ENCODE peak calls at places on chromosomes 1 and 21, in five cellular contexts. One of them, this sample, is unnamed.

GRCh38 chr21:34589511-34590282 is 25.2 kb downstream of the RCAN1 start:
- DNase-seq in IMR-90: no peak
- DNase-seq in AG04449: no peak
- DNase-seq in tibial artery: no peak
- DNase-seq in dorsolateral prefrontal cortex: no peak
- DNase-seq in this sample: no peak

GRCh38 chr1:174428033-174428432 is 19.7 kb upstream of the GPR52 start:
- DNase-seq in IMR-90: no peak
- DNase-seq in AG04449: no peak
- DNase-seq in tibial artery: no peak
- DNase-seq in dorsolateral prefrontal cortex: no peak
- DNase-seq in this sample: no peak

GRCh38 chr21:46098303-46099141 is 610 bp downstream of the COL6A2 start:
- DNase-seq in IMR-90: no peak
- DNase-seq in AG04449: no peak
- DNase-seq in tibial artery: peak; percentile 25
- DNase-seq in dorsolateral prefrontal cortex: peak; percentile 10
- DNase-seq in this sample: peak; percentile 45

GRCh38 chr1:84956655-84957054 is 40.3 kb downstream of the MCOLN2 start:
- DNase-seq in IMR-90: no peak
- DNase-seq in AG04449: no peak
- DNase-seq in tibial artery: no peak
- DNase-seq in dorsolateral prefrontal cortex: no peak
- DNase-seq in this sample: no peak

GRCh38 chr1:229714964-229715603 is 89.0 kb downstream of the URB2 start:
- DNase-seq in IMR-90: peak; percentile 18
- DNase-seq in AG04449: no peak
- DNase-seq in tibial artery: no peak
- DNase-seq in dorsolateral prefrontal cortex: no peak
- DNase-seq in this sample: no peak

GRCh38 chr1:161013591-161014513 is 7.1 kb downstream of the F11R start:
- DNase-seq in IMR-90: peak; percentile 85
- DNase-seq in AG04449: no peak
- DNase-seq in tibial artery: peak; percentile 83
- DNase-seq in dorsolateral prefrontal cortex: peak; percentile 49
- DNase-seq in this sample: peak; percentile 80

GRCh38 chr1:14961661-14962267 is 191.8 kb upstream of the TMEM51 start:
- DNase-seq in IMR-90: no peak
- DNase-seq in AG04449: no peak
- DNase-seq in tibial artery: no peak
- DNase-seq in dorsolateral prefrontal cortex: no peak
- DNase-seq in this sample: no peak

GRCh38 chr1:32917521-32917920 is 16.3 kb upstream of the TMEM54 start:
- DNase-seq in IMR-90: no peak
- DNase-seq in AG04449: no peak
- DNase-seq in tibial artery: no peak
- DNase-seq in dorsolateral prefrontal cortex: no peak
- DNase-seq in this sample: no peak

GRCh38 chr1:225612265-225612664 is 40.7 kb downstream of the ENAH start:
- DNase-seq in IMR-90: no peak
- DNase-seq in AG04449: no peak
- DNase-seq in tibial artery: no peak
- DNase-seq in dorsolateral prefrontal cortex: no peak
- DNase-seq in this sample: no peak

GRCh38 chr1:72986591-72987290 is 704.4 kb upstream of the NEGR1 start:
- DNase-seq in IMR-90: no peak
- DNase-seq in AG04449: no peak
- DNase-seq in tibial artery: no peak
- DNase-seq in dorsolateral prefrontal cortex: no peak
- DNase-seq in this sample: no peak

GRCh38 chr1:243930822-243931671 is 81.0 kb upstream of the AKT3 start:
- DNase-seq in IMR-90: no peak
- DNase-seq in AG04449: no peak
- DNase-seq in tibial artery: no peak
- DNase-seq in dorsolateral prefrontal cortex: no peak
- DNase-seq in this sample: no peak

GRCh38 chr1:89310505-89310904 is 37.8 kb upstream of the GBP5 start:
- DNase-seq in IMR-90: peak; percentile 5
- DNase-seq in AG04449: peak; percentile 0
- DNase-seq in tibial artery: no peak
- DNase-seq in dorsolateral prefrontal cortex: no peak
- DNase-seq in this sample: no peak

GRCh38 chr1:51070640-51071039 is 31.4 kb upstream of the C1orf185 start:
- DNase-seq in IMR-90: peak; percentile 72
- DNase-seq in AG04449: peak; percentile 41
- DNase-seq in tibial artery: no peak
- DNase-seq in dorsolateral prefrontal cortex: no peak
- DNase-seq in this sample: no peak

GRCh38 chr1:151529211-151529702 is 10.9 kb upstream of the TUFT1 start:
- DNase-seq in IMR-90: no peak
- DNase-seq in AG04449: no peak
- DNase-seq in tibial artery: no peak
- DNase-seq in dorsolateral prefrontal cortex: no peak
- DNase-seq in this sample: no peak

GRCh38 chr1:44059956-44060355 is 28.7 kb upstream of the SLC6A9 start:
- DNase-seq in IMR-90: peak; percentile 40
- DNase-seq in AG04449: no peak
- DNase-seq in tibial artery: no peak
- DNase-seq in dorsolateral prefrontal cortex: no peak
- DNase-seq in this sample: no peak

GRCh38 chr1:204072951-204073836 is at the start of gene SOX13:
- DNase-seq in IMR-90: peak; percentile 85
- DNase-seq in AG04449: peak; percentile 34
- DNase-seq in tibial artery: peak; percentile 92
- DNase-seq in dorsolateral prefrontal cortex: peak; percentile 87
- DNase-seq in this sample: peak; percentile 87
- TF ChIP-seq CTCF in IMR-90: peak; percentile 24
- TF ChIP-seq CTCF in AG04449: peak; percentile 27
- TF ChIP-seq CTCF in tibial artery: peak; percentile 10
- TF ChIP-seq CTCF in dorsolateral prefrontal cortex: peak; percentile 52
- TF ChIP-seq CTCF in this sample: no peak

GRCh38 chr1:186620951-186621350 is 59.3 kb downstream of the PTGS2 start:
- DNase-seq in IMR-90: peak; percentile 78
- DNase-seq in AG04449: peak; percentile 98
- DNase-seq in tibial artery: no peak
- DNase-seq in dorsolateral prefrontal cortex: no peak
- DNase-seq in this sample: no peak

GRCh38 chr1:186615332-186615731 is 64.9 kb downstream of the PTGS2 start:
- DNase-seq in IMR-90: no peak
- DNase-seq in AG04449: no peak
- DNase-seq in tibial artery: no peak
- DNase-seq in dorsolateral prefrontal cortex: no peak
- DNase-seq in this sample: no peak

GRCh38 chr1:186620526-186620925 is 59.7 kb downstream of the PTGS2 start:
- DNase-seq in IMR-90: no peak
- DNase-seq in AG04449: no peak
- DNase-seq in tibial artery: no peak
- DNase-seq in dorsolateral prefrontal cortex: no peak
- DNase-seq in this sample: no peak

GRCh38 chr1:186623547-186623946 is 56.7 kb downstream of the PTGS2 start:
- DNase-seq in IMR-90: no peak
- DNase-seq in AG04449: no peak
- DNase-seq in tibial artery: no peak
- DNase-seq in dorsolateral prefrontal cortex: no peak
- DNase-seq in this sample: no peak

GRCh38 chr1:186617860-186618780 is 62.1 kb downstream of the PTGS2 start:
- DNase-seq in IMR-90: no peak
- DNase-seq in AG04449: no peak
- DNase-seq in tibial artery: peak; percentile 48
- DNase-seq in dorsolateral prefrontal cortex: peak; percentile 31
- DNase-seq in this sample: no peak
- TF ChIP-seq CTCF in IMR-90: no peak
- TF ChIP-seq CTCF in AG04449: no peak
- TF ChIP-seq CTCF in tibial artery: no peak
- TF ChIP-seq CTCF in dorsolateral prefrontal cortex: no peak
- TF ChIP-seq CTCF in this sample: no peak

DNA sequence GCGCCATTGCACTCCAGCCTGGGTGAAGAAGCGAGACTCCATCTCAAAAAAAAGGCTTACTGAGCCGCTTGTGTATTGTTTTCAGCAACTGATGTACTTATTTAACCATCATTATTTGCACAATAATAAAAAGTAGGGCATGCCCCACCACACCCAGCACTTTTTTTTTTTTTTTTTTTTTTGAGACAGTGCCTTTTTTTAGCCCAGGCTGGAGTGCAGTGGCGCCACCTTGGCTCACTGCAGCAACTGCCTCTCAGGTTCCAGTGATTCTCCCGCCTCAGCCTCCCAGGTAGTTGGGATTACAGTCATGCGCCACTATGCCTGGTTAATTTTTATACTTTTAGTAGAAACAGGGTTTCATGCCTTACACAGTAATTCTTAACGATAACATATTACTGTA is 12.2 kb upstream of the TRNAU1AP start:
- DNase-seq in IMR-90: no peak
- DNase-seq in AG04449: no peak
- DNase-seq in tibial artery: no peak
- DNase-seq in dorsolateral prefrontal cortex: no peak
- DNase-seq in this sample: no peak
- TF ChIP-seq CTCF in IMR-90: peak; percentile 5
- TF ChIP-seq CTCF in AG04449: no peak
- TF ChIP-seq CTCF in tibial artery: no peak
- TF ChIP-seq CTCF in dorsolateral prefrontal cortex: no peak
- TF ChIP-seq CTCF in this sample: no peak

GRCh38 chr1:203328714-203329122 is 22.2 kb downstream of the FMOD start:
- DNase-seq in IMR-90: no peak
- DNase-seq in AG04449: no peak
- DNase-seq in tibial artery: no peak
- DNase-seq in dorsolateral prefrontal cortex: no peak
- DNase-seq in this sample: no peak
- TF ChIP-seq CTCF in IMR-90: no peak
- TF ChIP-seq CTCF in AG04449: no peak
- TF ChIP-seq CTCF in tibial artery: no peak
- TF ChIP-seq CTCF in dorsolateral prefrontal cortex: no peak
- TF ChIP-seq CTCF in this sample: no peak

This sample was measured in ovary.